ENCODE peak calls at places on chromosomes 11 and 22, in four cellular contexts. J is nucleus accumbens, P is astrocyte of the spinal cord, I is D341Med. N is an unnamed sample.

GRCh38 chr11:111735262-111736116 is 30.7 kb downstream of the PPP2R1B start:
- DNase-seq in J (peak), P (peak), I (no peak), N (no peak)

GRCh38 chr11:28017816-28018215 is 90.1 kb downstream of the KIF18A start:
- DNase-seq in J (no peak), P (peak), I (no peak), N (no peak)

GRCh38 chr11:31819533-31820437 is 8.7 kb upstream of the PAX6 start:
- DNase-seq in J (no peak), P (no peak), I (no peak), N (no peak)

GRCh38 chr11:29063630-29064361 is 953.0 kb downstream of the KCNA4 start:
- DNase-seq in J (no peak), P (no peak), I (no peak), N (no peak)

GRCh38 chr11:75898871-75899270 is 83.9 kb downstream of the UVRAG start:
- DNase-seq in J (no peak), P (no peak), I (no peak), N (no peak)

GRCh38 chr11:61545341-61545740 is 35.5 kb downstream of the SYT7 start:
- DNase-seq in J (no peak), P (no peak), I (peak), N (no peak)

GRCh38 chr11:61080986-61081590 is 21.2 kb upstream of the CD5 start:
- DNase-seq in J (no peak), P (no peak), I (peak), N (no peak)

GRCh38 chr11:14359573-14360031 is 619 bp upstream of the RRAS2 start:
- DNase-seq in J (no peak), P (no peak), I (no peak), N (no peak)

GRCh38 chr11:2419638-2420501 is 19.3 kb downstream of the TSSC4 start:
- DNase-seq in J (peak), P (peak), I (peak), N (peak)

GRCh38 chr22:24937114-24937513 is 9.4 kb downstream of the LHFPL7 start:
- DNase-seq in J (no peak), P (peak), I (no peak), N (peak)

GRCh38 chr11:33743291-33743690 is 7.1 kb upstream of the CD59 start:
- DNase-seq in J (no peak), P (no peak), I (no peak), N (no peak)

GRCh38 chr11:63598556-63598955 is 15.7 kb downstream of the PLAAT3 start:
- DNase-seq in J (no peak), P (no peak), I (no peak), N (no peak)

GRCh38 chr11:418343-419247 is 3.8 kb upstream of the SIGIRR start:
- DNase-seq in J (no peak), P (no peak), I (no peak), N (no peak)

GRCh38 chr11:71120346-71120963 is 131.9 kb downstream of the SHANK2 start:
- DNase-seq in J (no peak), P (no peak), I (no peak), N (peak)

GRCh38 chr22:46066691-46067090 is 83.6 kb upstream of the PPARA start:
- DNase-seq in J (no peak), P (peak), I (no peak), N (no peak)

GRCh38 chr11:99244613-99245012 is 223.9 kb downstream of the CNTN5 start:
- DNase-seq in J (no peak), P (peak), I (no peak), N (no peak)

GRCh38 chr22:26348810-26349526 is 80.1 kb upstream of the ASPHD2 start:
- DNase-seq in J (no peak), P (no peak), I (no peak), N (no peak)

GRCh38 chr11:81331611-81332205 is 1402.0 kb downstream of the FAM181B start:
- DNase-seq in J (no peak), P (no peak), I (no peak), N (no peak)

GRCh38 chr11:26849009-26849408 is 127.1 kb upstream of the SLC5A12 start:
- DNase-seq in J (no peak), P (no peak), I (no peak), N (no peak)

GRCh38 chr11:30487200-30487898 is 98.8 kb downstream of the MPPED2 start:
- DNase-seq in J (no peak), P (peak), I (no peak), N (no peak)

GRCh38 chr22:38923463-38924196 is 33.8 kb upstream of the APOBEC3A start:
- DNase-seq in J (peak), P (peak), I (peak), N (peak)

GRCh38 chr11:65436412-65437032 is 13.9 kb downstream of the NEAT1 start:
- DNase-seq in J (no peak), P (peak), I (no peak), N (no peak)

GRCh38 chr11:68436985-68437926 is 23.3 kb upstream of the PPP6R3 start:
- DNase-seq in J (no peak), P (peak), I (no peak), N (no peak)

GRCh38 chr22:42305967-42306366 is 35.5 kb upstream of the TCF20 start:
- DNase-seq in J (no peak), P (no peak), I (no peak), N (no peak)

GRCh38 chr11:122754553-122755322 is 83.6 kb upstream of the CRTAM start:
- DNase-seq in J (no peak), P (no peak), I (no peak), N (peak)

GRCh38 chr11:1082346-1082727 is 7.7 kb downstream of the MUC2 start:
- DNase-seq in J (no peak), P (no peak), I (no peak), N (no peak)

GRCh38 chr11:47136327-47136726 is 40.4 kb downstream of the ARFGAP2 start:
- DNase-seq in J (no peak), P (no peak), I (no peak), N (no peak)

GRCh38 chr22:37599161-37599560 is 9.5 kb upstream of the GGA1 start:
- DNase-seq in J (no peak), P (no peak), I (no peak), N (no peak)

GRCh38 chr11:67120881-67121710 is 2.0 kb downstream of the KDM2A start:
- DNase-seq in J (no peak), P (peak), I (no peak), N (no peak)

GRCh38 chr11:63682045-63682915 is 980 bp downstream of the RTN3 start:
- DNase-seq in J (peak), P (no peak), I (peak), N (peak)